ENCODE peak calls at places on chromosome 9, in five cellular contexts. R is activated CD8-positive, alpha-beta memory T cell treated with anti-CD3 and anti-CD28 coated beads for 48 hours; Q is GM04504; C is neural crest cell; I is A172. L is an unnamed sample.

GRCh38 chr9:88421348-88421747 is 33.1 kb downstream of the SPIN1 start:
- DNase-seq in R (no peak), Q (no peak), C (no peak), I (no peak), L (no peak)

GRCh38 chr9:133786936-133787748 is 49.0 kb upstream of the SARDH start:
- DNase-seq in C (no peak), R (no peak), I (no peak), Q (no peak), L (no peak)

GRCh38 chr9:110526426-110526825 is 53.1 kb downstream of the SVEP1 start:
- DNase-seq in Q (peak), I (no peak), C (no peak), R (no peak), L (peak)

GRCh38 chr9:124855944-124856773 is 2.9 kb downstream of the WDR38 start:
- DNase-seq in C (no peak), R (no peak), I (peak), Q (no peak), L (no peak)

GRCh38 chr9:75892168-75892901 is 1.9 kb downstream of the PCSK5 start:
- DNase-seq in Q (no peak), C (peak), R (no peak), I (no peak), L (no peak)

GRCh38 chr9:93582115-93582514 is 5.7 kb downstream of the PHF2 start:
- DNase-seq in C (no peak), Q (no peak), R (no peak), I (no peak), L (no peak)

GRCh38 chr9:108217601-108218190 is 638.1 kb downstream of the ACTL7B start:
- DNase-seq in R (no peak), I (no peak), C (no peak), Q (no peak), L (no peak)

GRCh38 chr9:75775173-75775572 is 115.3 kb upstream of the PCSK5 start:
- DNase-seq in R (no peak), Q (no peak), I (no peak), C (no peak), L (no peak)

GRCh38 chr9:133087429-133088145 is 25.8 kb downstream of the CEL start:
- DNase-seq in C (no peak), R (no peak), I (no peak), Q (no peak), L (no peak)

GRCh38 chr9:33044677-33045282 is 19.7 kb downstream of the DNAJA1 start:
- DNase-seq in Q (no peak), C (no peak), I (peak), R (no peak), L (no peak)

GRCh38 chr9:134783699-134784039 is 96.9 kb upstream of the FCN2 start:
- DNase-seq in R (no peak), Q (no peak), I (no peak), C (no peak), L (no peak)

GRCh38 chr9:118215544-118215943 is 511.3 kb downstream of the TLR4 start:
- DNase-seq in I (no peak), R (no peak), Q (no peak), C (no peak), L (no peak)

GRCh38 chr9:121242219-121242954 is 25.6 kb upstream of the GSN start:
- DNase-seq in I (no peak), C (no peak), Q (no peak), R (no peak), L (peak)

GRCh38 chr9:87875839-87876545 is 6.7 kb upstream of the SPATA31E1 start:
- DNase-seq in R (no peak), Q (no peak), I (no peak), C (no peak), L (no peak)

GRCh38 chr9:102054811-102055210 is 316.4 kb upstream of the GRIN3A start:
- DNase-seq in I (no peak), R (no peak), C (no peak), Q (no peak), L (no peak)

GRCh38 chr9:93675336-93676150 is 99.2 kb downstream of the PHF2 start:
- DNase-seq in I (no peak), C (no peak), Q (no peak), R (no peak), L (no peak)

GRCh38 chr9:117555964-117556629 is 141.2 kb upstream of the ASTN2 start:
- DNase-seq in I (peak), R (no peak), C (peak), Q (no peak), L (no peak)

GRCh38 chr9:89956907-89957306 is 352.1 kb downstream of the GADD45G start:
- DNase-seq in Q (no peak), I (no peak), R (no peak), C (no peak), L (no peak)

GRCh38 chr9:119004618-119004990 is 364.6 kb downstream of the BRINP1 start:
- DNase-seq in C (no peak), R (no peak), Q (peak), I (peak), L (peak)

GRCh38 chr9:109641079-109641659 is 138.8 kb upstream of the PALM2AKAP2 start:
- DNase-seq in I (no peak), R (no peak), Q (no peak), C (no peak), L (no peak)

GRCh38 chr9:21994526-21994995 is at the start of gene CDKN2B-AS1:
- DNase-seq in Q (no peak), R (no peak), I (no peak), C (no peak), L (peak)

GRCh38 chr9:83563360-83563759 is 25.2 kb upstream of the FRMD3 start:
- DNase-seq in I (no peak), C (no peak), R (no peak), Q (no peak), L (no peak)

GRCh38 chr9:94974154-94974860 is 247.8 kb downstream of the AOPEP start:
- DNase-seq in Q (no peak), R (no peak), C (no peak), I (no peak), L (no peak)

GRCh38 chr9:99274016-99274415 is 51.9 kb downstream of the SEC61B start:
- DNase-seq in Q (no peak), C (no peak), I (no peak), R (no peak), L (no peak)

GRCh38 chr9:129102791-129103594 is 7.6 kb downstream of the CRAT start:
- DNase-seq in I (peak), C (peak), R (no peak), Q (no peak), L (peak)

GRCh38 chr9:134205636-134206316 is 41.4 kb upstream of the RNU6ATAC start:
- DNase-seq in I (peak), R (no peak), C (no peak), Q (peak), L (no peak)

GRCh38 chr9:112881366-112881765 is 9.3 kb downstream of the SLC46A2 start:
- DNase-seq in Q (no peak), R (no peak), I (peak), C (no peak), L (no peak)

GRCh38 chr9:1619915-1620705 is 395.0 kb upstream of the SMARCA2 start:
- DNase-seq in R (no peak), I (no peak), C (no peak), Q (no peak), L (no peak)

GRCh38 chr9:94937214-94937903 is 210.9 kb downstream of the AOPEP start:
- DNase-seq in C (no peak), I (peak), R (no peak), Q (peak), L (peak)

GRCh38 chr9:133122935-133123611 is 2.0 kb upstream of the RALGDS start:
- DNase-seq in Q (no peak), C (no peak), I (peak), R (no peak), L (no peak)

GRCh38 chr9:100098241-100098886 is 436 bp downstream of the ERP44 start:
- DNase-seq in R (peak), Q (peak), C (no peak), I (peak), L (peak)

GRCh38 chr9:132864691-132865090 is 13.4 kb downstream of the AK8 start:
- DNase-seq in R (no peak), Q (no peak), C (no peak), I (no peak), L (no peak)

GRCh38 chr9:91192785-91193657 is 168.7 kb downstream of the AUH start:
- DNase-seq in C (peak), R (peak), I (peak), Q (peak), L (peak)

GRCh38 chr9:130128251-130128650 is 44.0 kb upstream of the NCS1 start:
- DNase-seq in Q (no peak), I (peak), C (no peak), R (peak), L (no peak)

GRCh38 chr9:116546711-116547581 is 140.2 kb upstream of the TRIM32 start:
- DNase-seq in C (no peak), R (no peak), I (no peak), Q (no peak), L (peak)

GRCh38 chr9:14349141-14349817 is 35.3 kb upstream of the NFIB start:
- DNase-seq in C (peak), R (no peak), I (no peak), Q (no peak), L (no peak)

GRCh38 chr9:5630038-5630507 is 1.2 kb downstream of the RIC1 start:
- DNase-seq in I (peak), R (no peak), Q (no peak), C (no peak), L (peak)

GRCh38 chr9:109976328-109976702 is 196.3 kb downstream of the PALM2AKAP2 start:
- DNase-seq in C (no peak), Q (no peak), R (no peak), I (no peak), L (no peak)